ENCODE peak calls at places on chromosomes 7 and 10, in four cellular contexts. I is nephron progenitor cell, Z is heart right ventricle, H is prostate gland. O is an unnamed sample.

GRCh38 chr7:97595439-97595838 is 136.4 kb upstream of the TAC1 start:
- DNase-seq in I (no peak), Z (no peak), H (no peak), O (no peak)

GRCh38 chr7:7335215-7335614 is 152.9 kb downstream of the C1GALT1 start:
- DNase-seq in I (no peak), Z (no peak), H (no peak), O (no peak)

GRCh38 chr7:46651070-46651469 is 730.0 kb upstream of the IGFBP3 start:
- DNase-seq in I (no peak), Z (no peak), H (peak; percentile 26), O (no peak)

GRCh38 chr10:65571011-65571570 is 1354.7 kb upstream of the LRRTM3 start:
- DNase-seq in I (peak; percentile 3), Z (no peak), H (no peak), O (no peak)

GRCh38 chr10:124225468-124226270 is 132.3 kb upstream of the CHST15 start:
- DNase-seq in I (no peak), Z (no peak), H (no peak), O (no peak)

GRCh38 chr7:122561326-122561725 is 137.6 kb downstream of the RNF133 start:
- DNase-seq in I (no peak), Z (no peak), H (no peak), O (no peak)

GRCh38 chr10:2980791-2981360 is 86.5 kb upstream of the PFKP start:
- DNase-seq in I (no peak), Z (no peak), H (no peak), O (no peak)

GRCh38 chr7:4715385-4715770 is 33.3 kb downstream of the FOXK1 start:
- DNase-seq in I (no peak), Z (peak; percentile 71), H (peak; percentile 82), O (no peak)

GRCh38 chr10:102431452-102432124 is 786 bp downstream of the CUEDC2 start:
- DNase-seq in I (no peak), Z (no peak), H (no peak), O (no peak)

GRCh38 chr7:73830872-73831655 is at the start of gene CLDN4:
- DNase-seq in I (peak; percentile 64), Z (no peak), H (peak; percentile 97), O (peak; percentile 48)

GRCh38 chr10:93481931-93482834 is at the start of gene MYOF:
- DNase-seq in I (peak; percentile 53), Z (peak; percentile 65), H (peak; percentile 70), O (no peak)

GRCh38 chr7:73671317-73671651 is 3.7 kb downstream of the VPS37D start:
- DNase-seq in I (no peak), Z (no peak), H (no peak), O (no peak)

GRCh38 chr7:48786951-48787350 is 137.4 kb upstream of the CDC14C start:
- DNase-seq in I (no peak), Z (no peak), H (no peak), O (no peak)

GRCh38 chr10:72692897-72693598 is 1.1 kb downstream of the MCU start:
- DNase-seq in I (no peak), Z (no peak), H (no peak), O (no peak)

GRCh38 chr7:84337386-84337785 is 142.8 kb upstream of the SEMA3A start:
- DNase-seq in I (no peak), Z (no peak), H (no peak), O (no peak)

GRCh38 chr10:83612050-83612449 is 527.3 kb upstream of the GHITM start:
- DNase-seq in I (no peak), Z (no peak), H (no peak), O (no peak)

GRCh38 chr10:111600772-111601171 is 523.9 kb downstream of the ADRA2A start:
- DNase-seq in I (no peak), Z (peak; percentile 10), H (no peak), O (no peak)

GRCh38 chr10:62655337-62655994 is 149.1 kb upstream of the ADO start:
- DNase-seq in I (no peak), Z (no peak), H (no peak), O (no peak)

GRCh38 chr10:46234026-46234425 is 52.8 kb upstream of the ANTXRL start:
- DNase-seq in I (no peak), Z (peak; percentile 1), H (no peak), O (no peak)

GRCh38 chr10:69835875-69836727 is 34.4 kb downstream of the COL13A1 start:
- DNase-seq in I (no peak), Z (no peak), H (no peak), O (no peak)

GRCh38 chr10:74419491-74420466 is 268.8 kb downstream of the ADK start:
- DNase-seq in I (no peak), Z (no peak), H (no peak), O (peak; percentile 17)

GRCh38 chr10:124035928-124036558 is 57.4 kb downstream of the CHST15 start:
- DNase-seq in I (peak; percentile 39), Z (no peak), H (peak; percentile 21), O (no peak)

GRCh38 chr10:130472236-130472635 is 336.0 kb downstream of the GLRX3 start:
- DNase-seq in I (no peak), Z (no peak), H (no peak), O (no peak)

GRCh38 chr7:105131033-105131656 is 117.1 kb downstream of the KMT2E start:
- DNase-seq in I (peak; percentile 32), Z (no peak), H (no peak), O (no peak)

GRCh38 chr10:123381271-123381670 is 227.1 kb downstream of the BUB3 start:
- DNase-seq in I (no peak), Z (no peak), H (no peak), O (no peak)

GRCh38 chr10:94334857-94335256 is 27.9 kb downstream of the NOC3L start:
- DNase-seq in I (no peak), Z (no peak), H (no peak), O (no peak)

GRCh38 chr10:85111271-85111670 is 782.9 kb downstream of the CCSER2 start:
- DNase-seq in I (no peak), Z (no peak), H (no peak), O (no peak)

GRCh38 chr7:49791089-49791741 is 17.8 kb downstream of the VWC2 start:
- DNase-seq in I (peak; percentile 31), Z (peak; percentile 33), H (no peak), O (no peak)

GRCh38 chr10:103942866-103943265 is 24.1 kb upstream of the SLK start:
- DNase-seq in I (no peak), Z (no peak), H (no peak), O (no peak)

GRCh38 chr7:82413237-82413636 is 30.3 kb downstream of the CACNA2D1 start:
- DNase-seq in I (peak; percentile 14), Z (peak; percentile 15), H (no peak), O (peak; percentile 85)

GRCh38 chr7:97732567-97733275 is 835 bp downstream of the TAC1 start:
- DNase-seq in I (no peak), Z (no peak), H (no peak), O (peak; percentile 19)

GRCh38 chr7:93889261-93889660 is 1.3 kb downstream of the TFPI2 start:
- DNase-seq in I (no peak), Z (no peak), H (no peak), O (no peak)

GRCh38 chr7:139249179-139249822 is 18.3 kb downstream of the UBN2 start:
- DNase-seq in I (no peak), Z (no peak), H (no peak), O (no peak)

GRCh38 chr7:15686209-15686956 is at the start of gene MEOX2:
- DNase-seq in I (peak; percentile 68), Z (peak; percentile 91), H (no peak), O (peak; percentile 41)

GRCh38 chr10:34454590-34455289 is 360.4 kb downstream of the PARD3 start:
- DNase-seq in I (no peak), Z (no peak), H (no peak), O (no peak)

GRCh38 chr10:6665847-6666246 is 85.8 kb upstream of the PRKCQ start:
- DNase-seq in I (no peak), Z (no peak), H (no peak), O (no peak)

GRCh38 chr10:37703074-37703473 is 154.3 kb downstream of the ZNF248 start:
- DNase-seq in I (no peak), Z (no peak), H (no peak), O (no peak)

DNA sequence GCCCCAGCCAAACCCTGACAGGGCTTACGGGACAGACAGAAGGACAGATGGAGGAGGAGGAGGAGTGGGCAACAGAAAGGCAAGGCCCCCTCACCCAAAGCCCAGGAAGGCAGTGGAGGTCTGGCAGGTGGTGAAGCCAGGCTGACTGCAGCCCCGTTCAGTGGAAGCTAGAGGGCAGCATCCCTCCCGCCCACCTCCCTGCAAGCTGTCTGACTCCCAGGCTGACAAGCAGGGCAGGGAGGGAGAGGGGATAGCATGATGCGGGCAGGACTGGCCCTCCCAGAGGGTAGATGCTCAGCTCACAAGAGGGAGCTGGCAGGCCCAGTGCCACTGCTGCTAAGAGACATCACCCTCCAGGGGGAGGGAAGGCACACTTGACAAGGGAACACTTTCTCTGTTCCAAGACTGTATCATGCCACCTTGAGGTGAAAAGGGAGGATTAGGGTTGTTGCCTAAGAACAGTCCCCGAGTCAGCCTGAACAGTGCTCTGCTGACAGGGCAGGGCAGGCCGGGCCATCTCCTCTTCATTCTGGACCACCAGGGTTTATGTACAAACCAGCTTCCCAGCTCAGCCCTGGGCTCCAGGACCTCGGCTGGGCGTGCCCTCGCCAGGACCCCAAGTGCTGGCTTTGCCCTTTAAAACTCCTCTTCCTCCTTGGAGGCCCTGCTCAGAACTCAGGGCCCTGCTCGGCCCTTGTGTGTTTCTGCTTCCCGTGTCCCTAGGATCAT is 61.8 kb downstream of the RASGEF1A start:
- DNase-seq in I (peak; percentile 68), Z (no peak), H (no peak), O (peak; percentile 82)
- TF ChIP-seq CTCF in I (peak; percentile 76), Z (peak; percentile 69), H (peak; percentile 68), O (peak; percentile 76)

GRCh38 chr10:114045071-114045737 is 1.5 kb downstream of the ADRB1 start:
- DNase-seq in I (peak; percentile 67), Z (no peak), H (peak; percentile 41), O (peak; percentile 52)

GRCh38 chr10:114051714-114052113 is 8.0 kb downstream of the ADRB1 start:
- DNase-seq in I (no peak), Z (no peak), H (no peak), O (no peak)

GRCh38 chr10:114052255-114052654 is 8.6 kb downstream of the ADRB1 start:
- DNase-seq in I (no peak), Z (no peak), H (no peak), O (no peak)

GRCh38 chr10:114045738-114046458 is 2.2 kb downstream of the ADRB1 start:
- DNase-seq in I (no peak), Z (no peak), H (no peak), O (no peak)

GRCh38 chr10:114048472-114048871 is 4.8 kb downstream of the ADRB1 start:
- DNase-seq in I (no peak), Z (no peak), H (no peak), O (no peak)
- TF ChIP-seq CTCF in I (no peak), Z (no peak), H (no peak), O (no peak)

GRCh38 chr7:55250313-55250712 is 114.8 kb upstream of the LANCL2 start:
- DNase-seq in I (no peak), Z (no peak), H (no peak), O (peak; percentile 55)
- TF ChIP-seq CTCF in I (peak; percentile 50), Z (peak; percentile 51), H (no peak), O (peak; percentile 49)

GRCh38 chr10:117694251-117694650 is 151.7 kb downstream of the EMX2 start:
- DNase-seq in I (no peak), Z (no peak), H (no peak), O (no peak)
- TF ChIP-seq CTCF in I (no peak), Z (no peak), H (no peak), O (no peak)

GRCh38 chr7:129054438-129055293 is at the start of gene TNPO3:
- DNase-seq in I (peak; percentile 93), Z (peak; percentile 96), H (peak; percentile 94), O (peak; percentile 95)
- TF ChIP-seq CTCF in I (no peak), Z (peak; percentile 5), H (peak; percentile 11), O (no peak)